ENCODE peak calls at places on chromosomes 13 and 19, in ten cellular contexts. One of them, this sample, is unnamed.

GRCh38 chr13:112134150-112135075 is 67.5 kb downstream of the SOX1 start:
- DNase-seq in body of pancreas: no peak
- DNase-seq in K562: peak; percentile 17
- DNase-seq in uterus: no peak
- DNase-seq in esophagus squamous epithelium: no peak
- DNase-seq in heart left ventricle: no peak
- DNase-seq in breast epithelium: no peak
- DNase-seq in lower leg skin: peak; percentile 61
- DNase-seq in sigmoid colon: no peak
- DNase-seq in adrenal gland: no peak
- DNase-seq in this sample: no peak

GRCh38 chr19:35098413-35099049 is 17.1 kb upstream of the FXYD3 start:
- DNase-seq in lower leg skin: no peak
- DNase-seq in esophagus squamous epithelium: no peak
- DNase-seq in K562: no peak
- DNase-seq in adrenal gland: no peak
- DNase-seq in breast epithelium: peak; percentile 50
- DNase-seq in body of pancreas: peak; percentile 88
- DNase-seq in heart left ventricle: peak; percentile 38
- DNase-seq in uterus: no peak
- DNase-seq in sigmoid colon: no peak
- DNase-seq in this sample: no peak

GRCh38 chr19:11382898-11383705 is 1.0 kb downstream of the EPOR start:
- DNase-seq in uterus: no peak
- DNase-seq in body of pancreas: peak; percentile 65
- DNase-seq in breast epithelium: no peak
- DNase-seq in esophagus squamous epithelium: no peak
- DNase-seq in heart left ventricle: peak; percentile 59
- DNase-seq in lower leg skin: peak; percentile 90
- DNase-seq in sigmoid colon: peak; percentile 73
- DNase-seq in K562: peak; percentile 88
- DNase-seq in adrenal gland: peak; percentile 76
- DNase-seq in this sample: peak; percentile 96

GRCh38 chr13:60448907-60449510 is 52.0 kb downstream of the TDRD3 start:
- DNase-seq in lower leg skin: no peak
- DNase-seq in breast epithelium: no peak
- DNase-seq in uterus: no peak
- DNase-seq in body of pancreas: no peak
- DNase-seq in sigmoid colon: no peak
- DNase-seq in K562: peak; percentile 32
- DNase-seq in esophagus squamous epithelium: no peak
- DNase-seq in adrenal gland: peak; percentile 31
- DNase-seq in heart left ventricle: no peak
- DNase-seq in this sample: peak; percentile 51

GRCh38 chr13:43388282-43389034 is 365.1 kb downstream of the DNAJC15 start:
- DNase-seq in breast epithelium: no peak
- DNase-seq in uterus: no peak
- DNase-seq in K562: no peak
- DNase-seq in heart left ventricle: no peak
- DNase-seq in lower leg skin: no peak
- DNase-seq in esophagus squamous epithelium: no peak
- DNase-seq in sigmoid colon: no peak
- DNase-seq in adrenal gland: no peak
- DNase-seq in body of pancreas: peak; percentile 44
- DNase-seq in this sample: no peak

GRCh38 chr13:27783111-27783510 is 9.2 kb upstream of the GSX1 start:
- DNase-seq in adrenal gland: peak; percentile 22
- DNase-seq in uterus: no peak
- DNase-seq in sigmoid colon: no peak
- DNase-seq in body of pancreas: peak; percentile 32
- DNase-seq in lower leg skin: peak; percentile 71
- DNase-seq in breast epithelium: no peak
- DNase-seq in heart left ventricle: no peak
- DNase-seq in esophagus squamous epithelium: no peak
- DNase-seq in K562: no peak
- DNase-seq in this sample: no peak

GRCh38 chr13:40352385-40352778 is 314.1 kb downstream of the FOXO1 start:
- DNase-seq in lower leg skin: no peak
- DNase-seq in sigmoid colon: peak; percentile 83
- DNase-seq in uterus: peak; percentile 68
- DNase-seq in K562: no peak
- DNase-seq in heart left ventricle: no peak
- DNase-seq in adrenal gland: peak; percentile 86
- DNase-seq in esophagus squamous epithelium: no peak
- DNase-seq in body of pancreas: peak; percentile 40
- DNase-seq in breast epithelium: no peak
- DNase-seq in this sample: no peak

GRCh38 chr19:35347171-35347929 is at the start of gene FFAR1:
- DNase-seq in sigmoid colon: peak; percentile 55
- DNase-seq in breast epithelium: no peak
- DNase-seq in heart left ventricle: no peak
- DNase-seq in K562: no peak
- DNase-seq in esophagus squamous epithelium: no peak
- DNase-seq in body of pancreas: no peak
- DNase-seq in lower leg skin: peak; percentile 80
- DNase-seq in adrenal gland: peak; percentile 42
- DNase-seq in uterus: no peak
- DNase-seq in this sample: no peak

DNA sequence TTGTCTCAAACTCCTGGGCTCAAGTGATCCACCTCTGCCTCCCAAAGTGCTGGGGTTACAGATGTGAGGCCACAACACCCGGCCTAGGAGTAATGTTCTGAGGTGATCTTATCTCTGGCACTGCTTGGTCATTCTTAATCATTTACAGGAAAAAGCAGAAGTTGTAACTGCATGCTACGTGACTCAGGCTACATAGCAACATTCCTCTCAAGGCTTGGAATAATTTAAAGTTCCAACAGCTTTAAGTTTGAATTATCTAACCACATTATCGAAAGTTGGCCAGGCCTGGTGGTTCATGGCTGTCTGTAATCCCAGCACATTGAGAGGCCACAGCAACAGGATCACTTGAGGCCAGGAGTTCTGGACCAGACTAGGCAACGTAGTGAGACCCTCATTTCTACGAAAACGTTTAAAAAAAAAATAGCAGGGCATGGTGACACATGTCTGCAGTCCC is 3.9 kb upstream of the B9D2 start:
- DNase-seq in breast epithelium: no peak
- DNase-seq in adrenal gland: peak; percentile 75
- DNase-seq in sigmoid colon: no peak
- DNase-seq in K562: peak; percentile 45
- DNase-seq in body of pancreas: no peak
- DNase-seq in uterus: no peak
- DNase-seq in heart left ventricle: no peak
- DNase-seq in esophagus squamous epithelium: no peak
- DNase-seq in lower leg skin: no peak
- DNase-seq in this sample: peak; percentile 77
- TF ChIP-seq POLR2A in breast epithelium: no peak
- TF ChIP-seq POLR2A in adrenal gland: no peak
- TF ChIP-seq POLR2A in sigmoid colon: no peak
- TF ChIP-seq POLR2A in K562: no peak
- TF ChIP-seq POLR2A in body of pancreas: no peak
- TF ChIP-seq POLR2A in uterus: no peak
- TF ChIP-seq POLR2A in heart left ventricle: no peak
- TF ChIP-seq POLR2A in esophagus squamous epithelium: no peak
- TF ChIP-seq POLR2A in lower leg skin: no peak
- TF ChIP-seq POLR2A in this sample: peak; percentile 36

GRCh38 chr13:106567421-106568224 is at the start of gene ARGLU1:
- DNase-seq in adrenal gland: peak; percentile 95
- DNase-seq in esophagus squamous epithelium: peak; percentile 33
- DNase-seq in lower leg skin: peak; percentile 98
- DNase-seq in K562: peak; percentile 77
- DNase-seq in sigmoid colon: peak; percentile 95
- DNase-seq in heart left ventricle: peak; percentile 96
- DNase-seq in body of pancreas: peak; percentile 94
- DNase-seq in uterus: peak; percentile 97
- DNase-seq in breast epithelium: peak; percentile 85
- DNase-seq in this sample: peak; percentile 92
- TF ChIP-seq POLR2A in adrenal gland: peak; percentile 79
- TF ChIP-seq POLR2A in esophagus squamous epithelium: peak; percentile 98
- TF ChIP-seq POLR2A in lower leg skin: no peak
- TF ChIP-seq POLR2A in K562: peak; percentile 92
- TF ChIP-seq POLR2A in sigmoid colon: peak; percentile 98
- TF ChIP-seq POLR2A in heart left ventricle: peak; percentile 47
- TF ChIP-seq POLR2A in body of pancreas: peak; percentile 97
- TF ChIP-seq POLR2A in uterus: peak; percentile 97
- TF ChIP-seq POLR2A in breast epithelium: peak; percentile 98
- TF ChIP-seq POLR2A in this sample: peak; percentile 97

GRCh38 chr13:99987180-99988047 is 5.8 kb downstream of the ZIC2 start:
- DNase-seq in esophagus squamous epithelium: no peak
- DNase-seq in sigmoid colon: no peak
- DNase-seq in uterus: no peak
- DNase-seq in adrenal gland: no peak
- DNase-seq in lower leg skin: no peak
- DNase-seq in body of pancreas: no peak
- DNase-seq in heart left ventricle: no peak
- DNase-seq in breast epithelium: no peak
- DNase-seq in K562: no peak
- DNase-seq in this sample: no peak

GRCh38 chr13:99988469-99989375 is 7.1 kb downstream of the ZIC2 start:
- DNase-seq in body of pancreas: no peak
- DNase-seq in K562: no peak
- DNase-seq in sigmoid colon: no peak
- DNase-seq in uterus: no peak
- DNase-seq in breast epithelium: no peak
- DNase-seq in esophagus squamous epithelium: no peak
- DNase-seq in heart left ventricle: no peak
- DNase-seq in adrenal gland: no peak
- DNase-seq in lower leg skin: peak; percentile 58
- DNase-seq in this sample: no peak

GRCh38 chr13:99990045-99990977 is 8.7 kb downstream of the ZIC2 start:
- DNase-seq in uterus: no peak
- DNase-seq in esophagus squamous epithelium: no peak
- DNase-seq in heart left ventricle: no peak
- DNase-seq in sigmoid colon: no peak
- DNase-seq in K562: no peak
- DNase-seq in adrenal gland: no peak
- DNase-seq in body of pancreas: no peak
- DNase-seq in breast epithelium: no peak
- DNase-seq in lower leg skin: peak; percentile 83
- DNase-seq in this sample: no peak

GRCh38 chr13:99991013-99991805 is 9.6 kb downstream of the ZIC2 start:
- DNase-seq in adrenal gland: no peak
- DNase-seq in lower leg skin: peak; percentile 83
- DNase-seq in sigmoid colon: no peak
- DNase-seq in K562: no peak
- DNase-seq in breast epithelium: no peak
- DNase-seq in uterus: no peak
- DNase-seq in esophagus squamous epithelium: no peak
- DNase-seq in heart left ventricle: no peak
- DNase-seq in body of pancreas: no peak
- DNase-seq in this sample: no peak

DNA sequence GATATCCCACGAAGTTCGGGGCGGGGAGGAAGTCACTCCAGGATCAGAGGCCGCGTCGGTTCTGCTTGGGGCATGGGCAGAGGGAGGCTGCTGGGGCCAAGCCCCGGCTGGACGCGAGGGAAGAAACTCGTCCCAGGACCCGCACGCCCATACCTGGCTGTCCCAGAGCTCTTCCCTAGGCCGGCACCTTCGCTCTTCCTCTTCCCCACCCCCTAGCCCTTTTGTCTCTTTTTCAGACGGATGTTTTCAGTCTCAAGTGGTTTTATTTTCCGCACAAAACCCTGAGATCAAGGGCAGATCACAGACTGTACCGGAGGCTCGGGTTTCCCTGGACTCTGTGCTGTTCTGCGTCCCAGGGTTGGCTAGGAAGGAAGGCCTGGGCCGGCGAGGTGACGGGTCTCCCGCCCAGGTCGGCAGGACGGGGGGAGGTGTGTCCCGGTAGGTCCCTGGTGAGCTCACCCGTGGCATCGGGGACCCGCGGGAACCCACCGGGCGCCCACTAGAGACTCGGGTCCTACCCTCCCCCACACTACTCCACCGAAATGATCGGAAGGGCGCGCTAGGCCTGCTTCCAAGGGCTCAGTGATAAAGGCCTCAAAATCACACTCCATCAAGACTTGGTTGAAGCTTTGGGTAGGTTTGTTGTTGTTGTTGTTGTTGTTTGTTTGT is 7.9 kb downstream of the ZIC2 start:
- DNase-seq in breast epithelium: no peak
- DNase-seq in heart left ventricle: no peak
- DNase-seq in adrenal gland: no peak
- DNase-seq in uterus: no peak
- DNase-seq in lower leg skin: no peak
- DNase-seq in sigmoid colon: no peak
- DNase-seq in body of pancreas: no peak
- DNase-seq in esophagus squamous epithelium: no peak
- DNase-seq in K562: no peak
- DNase-seq in this sample: no peak
- TF ChIP-seq POLR2A in breast epithelium: no peak
- TF ChIP-seq POLR2A in heart left ventricle: no peak
- TF ChIP-seq POLR2A in adrenal gland: no peak
- TF ChIP-seq POLR2A in uterus: no peak
- TF ChIP-seq POLR2A in lower leg skin: no peak
- TF ChIP-seq POLR2A in sigmoid colon: no peak
- TF ChIP-seq POLR2A in body of pancreas: no peak
- TF ChIP-seq POLR2A in esophagus squamous epithelium: no peak
- TF ChIP-seq POLR2A in K562: no peak
- TF ChIP-seq POLR2A in this sample: no peak

GRCh38 chr19:47703301-47703700 is 9.9 kb upstream of the EHD2 start:
- DNase-seq in uterus: no peak
- DNase-seq in K562: no peak
- DNase-seq in heart left ventricle: no peak
- DNase-seq in breast epithelium: no peak
- DNase-seq in sigmoid colon: no peak
- DNase-seq in adrenal gland: no peak
- DNase-seq in lower leg skin: no peak
- DNase-seq in body of pancreas: no peak
- DNase-seq in esophagus squamous epithelium: no peak
- DNase-seq in this sample: no peak

GRCh38 chr19:47707135-47707925 is 5.9 kb upstream of the EHD2 start:
- DNase-seq in body of pancreas: peak; percentile 79
- DNase-seq in K562: peak; percentile 74
- DNase-seq in adrenal gland: peak; percentile 81
- DNase-seq in uterus: peak; percentile 73
- DNase-seq in lower leg skin: peak; percentile 93
- DNase-seq in sigmoid colon: peak; percentile 88
- DNase-seq in breast epithelium: peak; percentile 57
- DNase-seq in esophagus squamous epithelium: no peak
- DNase-seq in heart left ventricle: peak; percentile 63
- DNase-seq in this sample: peak; percentile 75

GRCh38 chr19:47704024-47704423 is 9.2 kb upstream of the EHD2 start:
- DNase-seq in adrenal gland: no peak
- DNase-seq in breast epithelium: no peak
- DNase-seq in esophagus squamous epithelium: no peak
- DNase-seq in body of pancreas: no peak
- DNase-seq in K562: no peak
- DNase-seq in sigmoid colon: no peak
- DNase-seq in lower leg skin: no peak
- DNase-seq in uterus: no peak
- DNase-seq in heart left ventricle: no peak
- DNase-seq in this sample: no peak

GRCh38 chr19:47702671-47703070 is 10.6 kb upstream of the EHD2 start:
- DNase-seq in K562: no peak
- DNase-seq in breast epithelium: no peak
- DNase-seq in esophagus squamous epithelium: no peak
- DNase-seq in sigmoid colon: no peak
- DNase-seq in uterus: no peak
- DNase-seq in heart left ventricle: no peak
- DNase-seq in body of pancreas: no peak
- DNase-seq in lower leg skin: no peak
- DNase-seq in adrenal gland: no peak
- DNase-seq in this sample: no peak

DNA sequence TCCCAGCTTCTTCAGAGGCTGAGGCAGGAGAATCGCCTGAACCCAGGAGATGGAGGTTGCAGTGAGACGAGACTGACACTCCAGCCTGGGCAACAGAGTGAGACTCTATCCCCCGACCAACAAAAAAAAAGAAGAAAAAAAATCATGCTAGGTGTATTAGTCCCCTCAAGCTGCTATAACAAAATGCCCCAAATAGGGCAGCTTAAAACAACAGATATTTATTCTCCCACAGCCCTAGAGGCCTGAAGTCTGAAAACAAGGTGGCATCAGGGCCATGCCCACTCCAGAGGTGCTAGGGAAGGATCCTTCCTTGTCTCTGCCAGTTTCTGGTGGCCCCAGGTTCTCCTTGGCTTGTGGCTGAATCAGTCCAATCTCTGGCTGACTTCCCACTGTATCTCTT is 8.6 kb upstream of the EHD2 start:
- DNase-seq in adrenal gland: no peak
- DNase-seq in heart left ventricle: no peak
- DNase-seq in body of pancreas: no peak
- DNase-seq in uterus: no peak
- DNase-seq in esophagus squamous epithelium: no peak
- DNase-seq in breast epithelium: no peak
- DNase-seq in K562: no peak
- DNase-seq in lower leg skin: no peak
- DNase-seq in sigmoid colon: no peak
- DNase-seq in this sample: no peak
- TF ChIP-seq POLR2A in adrenal gland: no peak
- TF ChIP-seq POLR2A in heart left ventricle: no peak
- TF ChIP-seq POLR2A in body of pancreas: no peak
- TF ChIP-seq POLR2A in uterus: no peak
- TF ChIP-seq POLR2A in esophagus squamous epithelium: no peak
- TF ChIP-seq POLR2A in breast epithelium: no peak
- TF ChIP-seq POLR2A in K562: no peak
- TF ChIP-seq POLR2A in lower leg skin: no peak
- TF ChIP-seq POLR2A in sigmoid colon: no peak
- TF ChIP-seq POLR2A in this sample: no peak